ENCODE peak calls at places on chromosomes 11 and 22, in six cellular contexts. One of them, this sample, is unnamed.

GRCh38 chr22:24706050-24706449 is 68.5 kb downstream of the PIWIL3 start:
- DNase-seq in HEK293T: peak
- DNase-seq in CD4-positive, alpha-beta T cell: no peak
- DNase-seq in NCI-H460: no peak
- DNase-seq in GM20000: no peak
- DNase-seq in left colon: no peak
- DNase-seq in this sample: no peak

GRCh38 chr11:65872555-65873279 is at the start of gene EFEMP2:
- DNase-seq in HEK293T: no peak
- DNase-seq in NCI-H460: no peak
- DNase-seq in left colon: peak
- DNase-seq in CD4-positive, alpha-beta T cell: no peak
- DNase-seq in GM20000: no peak
- DNase-seq in this sample: no peak

GRCh38 chr11:104772806-104773241 is 125.4 kb downstream of the CASP12 start:
- DNase-seq in GM20000: no peak
- DNase-seq in HEK293T: no peak
- DNase-seq in CD4-positive, alpha-beta T cell: no peak
- DNase-seq in left colon: no peak
- DNase-seq in NCI-H460: no peak
- DNase-seq in this sample: no peak

GRCh38 chr22:49588739-49589138 is 238.9 kb downstream of the BRD1 start:
- DNase-seq in HEK293T: no peak
- DNase-seq in left colon: no peak
- DNase-seq in CD4-positive, alpha-beta T cell: no peak
- DNase-seq in GM20000: no peak
- DNase-seq in NCI-H460: no peak
- DNase-seq in this sample: no peak

GRCh38 chr11:70206977-70207376 is 3.9 kb downstream of the FADD start:
- DNase-seq in HEK293T: no peak
- DNase-seq in CD4-positive, alpha-beta T cell: no peak
- DNase-seq in left colon: no peak
- DNase-seq in NCI-H460: no peak
- DNase-seq in GM20000: no peak
- DNase-seq in this sample: no peak

GRCh38 chr22:37330200-37331033 is 48.1 kb downstream of the CYTH4 start:
- DNase-seq in CD4-positive, alpha-beta T cell: no peak
- DNase-seq in left colon: peak
- DNase-seq in GM20000: peak
- DNase-seq in NCI-H460: peak
- DNase-seq in HEK293T: peak
- DNase-seq in this sample: peak

GRCh38 chr11:62922653-62923371 is 1.6 kb upstream of the CHRM1 start:
- DNase-seq in CD4-positive, alpha-beta T cell: no peak
- DNase-seq in left colon: no peak
- DNase-seq in HEK293T: no peak
- DNase-seq in NCI-H460: no peak
- DNase-seq in GM20000: peak
- DNase-seq in this sample: no peak

GRCh38 chr11:69335010-69335409 is 41.1 kb downstream of the MYEOV start:
- DNase-seq in NCI-H460: no peak
- DNase-seq in left colon: no peak
- DNase-seq in CD4-positive, alpha-beta T cell: no peak
- DNase-seq in HEK293T: no peak
- DNase-seq in GM20000: no peak
- DNase-seq in this sample: no peak

GRCh38 chr11:57202282-57202681 is 20.5 kb downstream of the LRRC55 start:
- DNase-seq in left colon: no peak
- DNase-seq in HEK293T: no peak
- DNase-seq in GM20000: no peak
- DNase-seq in NCI-H460: no peak
- DNase-seq in CD4-positive, alpha-beta T cell: no peak
- DNase-seq in this sample: no peak

GRCh38 chr11:102252339-102252891 is 64.9 kb upstream of the BIRC3 start:
- DNase-seq in CD4-positive, alpha-beta T cell: no peak
- DNase-seq in GM20000: no peak
- DNase-seq in left colon: no peak
- DNase-seq in HEK293T: no peak
- DNase-seq in NCI-H460: no peak
- DNase-seq in this sample: no peak

GRCh38 chr11:116400081-116400480 is 372.7 kb downstream of the BUD13 start:
- DNase-seq in GM20000: no peak
- DNase-seq in NCI-H460: no peak
- DNase-seq in CD4-positive, alpha-beta T cell: no peak
- DNase-seq in HEK293T: no peak
- DNase-seq in left colon: no peak
- DNase-seq in this sample: no peak

GRCh38 chr11:59557940-59558643 is 46.8 kb downstream of the OR4D9 start:
- DNase-seq in GM20000: no peak
- DNase-seq in NCI-H460: no peak
- DNase-seq in left colon: no peak
- DNase-seq in HEK293T: no peak
- DNase-seq in CD4-positive, alpha-beta T cell: no peak
- DNase-seq in this sample: no peak

GRCh38 chr11:47523491-47524199 is 29.3 kb downstream of the CELF1 start:
- DNase-seq in GM20000: no peak
- DNase-seq in left colon: no peak
- DNase-seq in CD4-positive, alpha-beta T cell: peak
- DNase-seq in HEK293T: no peak
- DNase-seq in NCI-H460: peak
- DNase-seq in this sample: no peak

GRCh38 chr22:31269892-31270574 is 22.3 kb downstream of the PIK3IP1 start:
- DNase-seq in left colon: no peak
- DNase-seq in CD4-positive, alpha-beta T cell: no peak
- DNase-seq in NCI-H460: no peak
- DNase-seq in HEK293T: no peak
- DNase-seq in GM20000: no peak
- DNase-seq in this sample: no peak

GRCh38 chr22:35587447-35587870 is 29.7 kb downstream of the MB start:
- DNase-seq in NCI-H460: no peak
- DNase-seq in left colon: peak
- DNase-seq in CD4-positive, alpha-beta T cell: no peak
- DNase-seq in GM20000: no peak
- DNase-seq in HEK293T: no peak
- DNase-seq in this sample: no peak

GRCh38 chr11:57269580-57270021 is 32.6 kb upstream of the APLNR start:
- DNase-seq in GM20000: no peak
- DNase-seq in left colon: no peak
- DNase-seq in HEK293T: no peak
- DNase-seq in CD4-positive, alpha-beta T cell: no peak
- DNase-seq in NCI-H460: no peak
- DNase-seq in this sample: no peak

GRCh38 chr22:44023404-44024287 is 456 bp upstream of the PARVB start:
- DNase-seq in GM20000: peak
- DNase-seq in HEK293T: peak
- DNase-seq in left colon: peak
- DNase-seq in NCI-H460: peak
- DNase-seq in CD4-positive, alpha-beta T cell: no peak
- DNase-seq in this sample: peak

GRCh38 chr11:70861534-70861933 is 390.8 kb downstream of the SHANK2 start:
- DNase-seq in left colon: no peak
- DNase-seq in NCI-H460: no peak
- DNase-seq in HEK293T: no peak
- DNase-seq in GM20000: no peak
- DNase-seq in CD4-positive, alpha-beta T cell: no peak
- DNase-seq in this sample: no peak

GRCh38 chr11:61917357-61918109 is at the start of gene RAB3IL1:
- DNase-seq in GM20000: peak
- DNase-seq in CD4-positive, alpha-beta T cell: no peak
- DNase-seq in NCI-H460: no peak
- DNase-seq in left colon: peak
- DNase-seq in HEK293T: peak
- DNase-seq in this sample: no peak

GRCh38 chr22:35705141-35705540 is 12.5 kb upstream of the APOL5 start:
- DNase-seq in left colon: no peak
- DNase-seq in HEK293T: no peak
- DNase-seq in CD4-positive, alpha-beta T cell: no peak
- DNase-seq in NCI-H460: no peak
- DNase-seq in GM20000: no peak
- DNase-seq in this sample: no peak

GRCh38 chr11:100680070-100680469 is 7.0 kb upstream of the ARHGAP42 start:
- DNase-seq in NCI-H460: no peak
- DNase-seq in CD4-positive, alpha-beta T cell: no peak
- DNase-seq in left colon: no peak
- DNase-seq in GM20000: no peak
- DNase-seq in HEK293T: no peak
- DNase-seq in this sample: no peak

GRCh38 chr22:18101536-18101935 is 9.1 kb upstream of the TUBA8 start:
- DNase-seq in CD4-positive, alpha-beta T cell: no peak
- DNase-seq in GM20000: no peak
- DNase-seq in left colon: no peak
- DNase-seq in HEK293T: no peak
- DNase-seq in NCI-H460: no peak
- DNase-seq in this sample: no peak

GRCh38 chr22:40857309-40857851 is 432 bp downstream of the XPNPEP3 start:
- DNase-seq in NCI-H460: no peak
- DNase-seq in GM20000: no peak
- DNase-seq in left colon: no peak
- DNase-seq in CD4-positive, alpha-beta T cell: no peak
- DNase-seq in HEK293T: no peak
- DNase-seq in this sample: no peak

GRCh38 chr11:18332302-18332701 is 9.9 kb downstream of the GTF2H1 start:
- DNase-seq in left colon: no peak
- DNase-seq in GM20000: no peak
- DNase-seq in NCI-H460: no peak
- DNase-seq in HEK293T: no peak
- DNase-seq in CD4-positive, alpha-beta T cell: no peak
- DNase-seq in this sample: no peak

GRCh38 chr22:27628891-27629631 is 172.5 kb downstream of the MN1 start:
- DNase-seq in left colon: no peak
- DNase-seq in NCI-H460: no peak
- DNase-seq in CD4-positive, alpha-beta T cell: no peak
- DNase-seq in GM20000: no peak
- DNase-seq in HEK293T: no peak
- DNase-seq in this sample: no peak

GRCh38 chr11:130168105-130168504 is 8.5 kb downstream of the ST14 start:
- DNase-seq in NCI-H460: no peak
- DNase-seq in GM20000: no peak
- DNase-seq in HEK293T: no peak
- DNase-seq in left colon: no peak
- DNase-seq in CD4-positive, alpha-beta T cell: no peak
- DNase-seq in this sample: peak

GRCh38 chr11:57501951-57502350 is 13.6 kb downstream of the SLC43A1 start:
- DNase-seq in HEK293T: no peak
- DNase-seq in left colon: no peak
- DNase-seq in GM20000: no peak
- DNase-seq in NCI-H460: no peak
- DNase-seq in CD4-positive, alpha-beta T cell: no peak
- DNase-seq in this sample: no peak

GRCh38 chr11:122167100-122167499 is 51.1 kb upstream of the BLID start:
- DNase-seq in left colon: no peak
- DNase-seq in GM20000: no peak
- DNase-seq in NCI-H460: no peak
- DNase-seq in CD4-positive, alpha-beta T cell: no peak
- DNase-seq in HEK293T: no peak
- DNase-seq in this sample: no peak

GRCh38 chr22:38963872-38964271 is 6.5 kb downstream of the APOBEC3A start:
- DNase-seq in NCI-H460: no peak
- DNase-seq in CD4-positive, alpha-beta T cell: no peak
- DNase-seq in GM20000: no peak
- DNase-seq in HEK293T: no peak
- DNase-seq in left colon: peak
- DNase-seq in this sample: no peak

GRCh38 chr11:27216268-27217149 is 146.5 kb downstream of the CCDC34 start:
- DNase-seq in CD4-positive, alpha-beta T cell: no peak
- DNase-seq in left colon: peak
- DNase-seq in HEK293T: no peak
- DNase-seq in GM20000: no peak
- DNase-seq in NCI-H460: no peak
- DNase-seq in this sample: no peak

This sample was measured in NAMALWA.